ENCODE peak calls at places on chromosomes 11 and 22, in ten cellular contexts. J, O, K, B, F, P, Y, M, H and X are unnamed samples.

GRCh38 chr11:69483170-69483569 is 1.7 kb downstream of the LINC01488 start:
- DNase-seq in J (no peak), O (no peak), K (no peak), B (no peak), F (no peak), P (no peak), Y (peak), M (no peak), H (no peak), X (no peak)

GRCh38 chr22:32204856-32205722 is at the start of gene RFPL2:
- DNase-seq in J (peak), O (peak), K (peak), B (no peak), F (no peak), P (no peak), Y (no peak), M (no peak), H (peak), X (no peak)

GRCh38 chr11:20671856-20672546 is 2.6 kb downstream of the NELL1 start:
- DNase-seq in J (peak), O (peak), K (no peak), B (no peak), F (no peak), P (no peak), Y (no peak), M (no peak), H (peak), X (no peak)

GRCh38 chr11:12508151-12508740 is 130.9 kb downstream of the PARVA start:
- DNase-seq in J (no peak), O (no peak), K (peak), B (no peak), F (no peak), P (no peak), Y (no peak), M (no peak), H (no peak), X (peak)

GRCh38 chr11:131904756-131905155 is 534.3 kb downstream of the NTM start:
- DNase-seq in J (no peak), O (no peak), K (no peak), B (no peak), F (no peak), P (no peak), Y (no peak), M (no peak), H (no peak), X (peak)

GRCh38 chr11:68282141-68282860 is 10.5 kb upstream of the C11orf24 start:
- DNase-seq in J (no peak), O (no peak), K (no peak), B (no peak), F (no peak), P (peak), Y (no peak), M (peak), H (peak), X (no peak)

GRCh38 chr11:45799562-45799961 is 5.4 kb upstream of the SLC35C1 start:
- DNase-seq in J (no peak), O (no peak), K (no peak), B (no peak), F (no peak), P (no peak), Y (no peak), M (no peak), H (no peak), X (no peak)

GRCh38 chr11:71357414-71357813 is 90.8 kb downstream of the DHCR7 start:
- DNase-seq in J (no peak), O (no peak), K (no peak), B (no peak), F (no peak), P (no peak), Y (no peak), M (no peak), H (no peak), X (no peak)

GRCh38 chr11:19921976-19922688 is 209.5 kb downstream of the NAV2 start:
- DNase-seq in J (no peak), O (no peak), K (no peak), B (no peak), F (no peak), P (no peak), Y (no peak), M (no peak), H (no peak), X (no peak)

GRCh38 chr22:42615092-42615859 is 593 bp upstream of the POLDIP3 start:
- DNase-seq in J (peak), O (peak), K (peak), B (peak), F (peak), P (peak), Y (peak), M (peak), H (peak), X (peak)

GRCh38 chr22:29268511-29269229 is 602 bp downstream of the EWSR1 start:
- DNase-seq in J (peak), O (peak), K (peak), B (no peak), F (no peak), P (no peak), Y (no peak), M (peak), H (peak), X (no peak)

GRCh38 chr11:7690648-7691047 is 15.6 kb downstream of the OVCH2 start:
- DNase-seq in J (no peak), O (no peak), K (no peak), B (no peak), F (no peak), P (no peak), Y (no peak), M (no peak), H (no peak), X (no peak)

GRCh38 chr22:22099833-22100812 is 117.5 kb upstream of the TOP3B start:
- DNase-seq in J (no peak), O (no peak), K (no peak), B (no peak), F (no peak), P (no peak), Y (no peak), M (no peak), H (peak), X (no peak)

GRCh38 chr11:2558402-2558801 is 113.6 kb downstream of the KCNQ1 start:
- DNase-seq in J (no peak), O (no peak), K (no peak), B (no peak), F (no peak), P (no peak), Y (peak), M (no peak), H (no peak), X (no peak)

GRCh38 chr11:69353696-69354544 is 60.0 kb downstream of the MYEOV start:
- DNase-seq in J (no peak), O (no peak), K (no peak), B (no peak), F (no peak), P (no peak), Y (no peak), M (no peak), H (no peak), X (no peak)

GRCh38 chr11:11569936-11570491 is 51.8 kb downstream of the GALNT18 start:
- DNase-seq in J (no peak), O (no peak), K (no peak), B (peak), F (no peak), P (no peak), Y (peak), M (no peak), H (no peak), X (no peak)

GRCh38 chr22:42376721-42377177 is 55.5 kb downstream of the NFAM1 start:
- DNase-seq in J (no peak), O (peak), K (peak), B (no peak), F (no peak), P (no peak), Y (no peak), M (no peak), H (peak), X (no peak)

GRCh38 chr11:3685923-3686322 is 14.7 kb upstream of the CHRNA10 start:
- DNase-seq in J (no peak), O (no peak), K (no peak), B (no peak), F (no peak), P (no peak), Y (no peak), M (no peak), H (no peak), X (no peak)

GRCh38 chr11:107741044-107741823 is 29.4 kb upstream of the SLN start:
- DNase-seq in J (peak), O (no peak), K (no peak), B (no peak), F (no peak), P (no peak), Y (no peak), M (peak), H (peak), X (no peak)

GRCh38 chr11:69691449-69691848 is 12.4 kb downstream of the FGF19 start:
- DNase-seq in J (peak), O (no peak), K (no peak), B (no peak), F (no peak), P (no peak), Y (no peak), M (no peak), H (no peak), X (no peak)

GRCh38 chr11:44849922-44850321 is 100.8 kb downstream of the TP53I11 start:
- DNase-seq in J (no peak), O (no peak), K (no peak), B (no peak), F (no peak), P (no peak), Y (no peak), M (no peak), H (no peak), X (no peak)

GRCh38 chr11:66530927-66531722 is 14.7 kb downstream of the ZDHHC24 start:
- DNase-seq in J (no peak), O (no peak), K (no peak), B (no peak), F (no peak), P (no peak), Y (no peak), M (no peak), H (no peak), X (no peak)

GRCh38 chr11:69115586-69116560 is 39.9 kb upstream of the SMIM38 start:
- DNase-seq in J (no peak), O (no peak), K (no peak), B (no peak), F (no peak), P (no peak), Y (no peak), M (no peak), H (no peak), X (no peak)

GRCh38 chr11:75240381-75241035 is at the start of gene TPBGL:
- DNase-seq in J (no peak), O (peak), K (no peak), B (no peak), F (no peak), P (peak), Y (peak), M (no peak), H (no peak), X (no peak)

GRCh38 chr11:61377461-61378160 is 14.8 kb upstream of the TMEM216 start:
- DNase-seq in J (no peak), O (no peak), K (peak), B (no peak), F (no peak), P (no peak), Y (no peak), M (no peak), H (no peak), X (no peak)

GRCh38 chr11:15119826-15120225 is 5.1 kb downstream of the INSC start:
- DNase-seq in J (no peak), O (no peak), K (no peak), B (no peak), F (no peak), P (no peak), Y (no peak), M (no peak), H (no peak), X (no peak)

GRCh38 chr11:63573881-63574855 is 11.0 kb upstream of the PLAAT2 start:
- DNase-seq in J (peak), O (no peak), K (peak), B (peak), F (no peak), P (no peak), Y (no peak), M (no peak), H (peak), X (no peak)

GRCh38 chr11:7910389-7910788 is 20.7 kb downstream of the OR10A6 start:
- DNase-seq in J (no peak), O (no peak), K (no peak), B (no peak), F (no peak), P (no peak), Y (no peak), M (no peak), H (no peak), X (no peak)

GRCh38 chr11:72935705-72936104 is 121.5 kb downstream of the ATG16L2 start:
- DNase-seq in J (no peak), O (no peak), K (no peak), B (no peak), F (no peak), P (no peak), Y (no peak), M (no peak), H (no peak), X (no peak)

GRCh38 chr11:19597194-19597593 is 115.4 kb upstream of the NAV2 start:
- DNase-seq in J (no peak), O (no peak), K (peak), B (peak), F (no peak), P (no peak), Y (no peak), M (no peak), H (no peak), X (no peak)

GRCh38 chr22:17769716-17770082 is 4.6 kb downstream of the BID start:
- DNase-seq in J (no peak), O (no peak), K (no peak), B (no peak), F (no peak), P (no peak), Y (no peak), M (no peak), H (no peak), X (no peak)

GRCh38 chr22:37178350-37179125 is 9.5 kb downstream of the C1QTNF6 start:
- DNase-seq in J (peak), O (no peak), K (no peak), B (no peak), F (no peak), P (no peak), Y (peak), M (no peak), H (no peak), X (no peak)

GRCh38 chr11:14380125-14380936 is 21.3 kb upstream of the RRAS2 start:
- DNase-seq in J (no peak), O (no peak), K (no peak), B (no peak), F (no peak), P (no peak), Y (no peak), M (no peak), H (no peak), X (no peak)

GRCh38 chr11:94111660-94112059 is 17.0 kb upstream of the PANX1 start:
- DNase-seq in J (no peak), O (no peak), K (no peak), B (no peak), F (no peak), P (no peak), Y (no peak), M (no peak), H (no peak), X (no peak)

GRCh38 chr22:24431309-24432034 is 4.1 kb downstream of the ADORA2A start:
- DNase-seq in J (no peak), O (no peak), K (no peak), B (no peak), F (no peak), P (no peak), Y (no peak), M (no peak), H (no peak), X (no peak)

GRCh38 chr11:120001161-120002135 is 136.5 kb downstream of the TRIM29 start:
- DNase-seq in J (no peak), O (peak), K (no peak), B (no peak), F (no peak), P (no peak), Y (no peak), M (no peak), H (no peak), X (no peak)

GRCh38 chr11:120912504-120912903 is 111.4 kb upstream of the TBCEL start:
- DNase-seq in J (peak), O (peak), K (peak), B (no peak), F (no peak), P (no peak), Y (no peak), M (no peak), H (peak), X (no peak)